ENCODE peak calls at places on chromosomes 16 and 17, in six cellular contexts. C is cardiac muscle cell, T is spleen, E is heart right ventricle, R is A549, O is epithelial cell of esophagus. N is an unnamed sample.

GRCh38 chr16:76946879-76947278 is 244.1 kb upstream of the MON1B start:
- DNase-seq in C (peak), T (no peak), E (no peak), R (peak), O (peak), N (no peak)

GRCh38 chr16:81632392-81633146 is 146.5 kb upstream of the PLCG2 start:
- DNase-seq in C (peak), T (peak), E (no peak), R (peak), O (peak), N (no peak)

GRCh38 chr17:49703557-49704277 is 4.0 kb downstream of the SLC35B1 start:
- DNase-seq in C (peak), T (peak), E (no peak), R (peak), O (peak), N (no peak)

GRCh38 chr17:28346746-28347246 is 10.5 kb downstream of the POLDIP2 start:
- DNase-seq in C (no peak), T (no peak), E (no peak), R (no peak), O (no peak), N (no peak)

GRCh38 chr17:76405967-76406647 is 21.7 kb downstream of the SPHK1 start:
- DNase-seq in C (no peak), T (peak), E (peak), R (no peak), O (no peak), N (no peak)

GRCh38 chr17:10745231-10745630 is 15.4 kb upstream of the TMEM220 start:
- DNase-seq in C (peak), T (no peak), E (no peak), R (no peak), O (peak), N (no peak)

GRCh38 chr17:31754239-31754945 is 104.7 kb downstream of the COPRS start:
- DNase-seq in C (peak), T (no peak), E (no peak), R (no peak), O (peak), N (no peak)

GRCh38 chr16:25311950-25312349 is 54.3 kb upstream of the ZKSCAN2 start:
- DNase-seq in C (no peak), T (no peak), E (no peak), R (no peak), O (no peak), N (no peak)

GRCh38 chr17:35499548-35499947 is 37.9 kb downstream of the SLFN12L start:
- DNase-seq in C (no peak), T (no peak), E (no peak), R (no peak), O (no peak), N (no peak)

GRCh38 chr17:13031718-13032350 is 14.0 kb upstream of the ELAC2 start:
- DNase-seq in C (peak), T (peak), E (peak), R (peak), O (peak), N (peak)

GRCh38 chr17:61758430-61758829 is 104.9 kb downstream of the BRIP1 start:
- DNase-seq in C (no peak), T (no peak), E (no peak), R (no peak), O (no peak), N (no peak)

GRCh38 chr16:49698931-49699715 is 156.8 kb downstream of the ZNF423 start:
- DNase-seq in C (peak), T (no peak), E (peak), R (no peak), O (no peak), N (no peak)

GRCh38 chr17:75773121-75773807 is 8.3 kb upstream of the GALK1 start:
- DNase-seq in C (no peak), T (peak), E (no peak), R (no peak), O (no peak), N (no peak)

GRCh38 chr17:29143894-29144293 is 36.3 kb downstream of the MYO18A start:
- DNase-seq in C (no peak), T (no peak), E (no peak), R (peak), O (no peak), N (no peak)

GRCh38 chr16:78596996-78597422 is 497.6 kb downstream of the WWOX start:
- DNase-seq in C (no peak), T (no peak), E (no peak), R (no peak), O (no peak), N (no peak)

GRCh38 chr17:76371656-76372628 is 12.5 kb upstream of the SPHK1 start:
- DNase-seq in C (peak), T (no peak), E (no peak), R (no peak), O (peak), N (no peak)

GRCh38 chr17:40888321-40888720 is 3.3 kb upstream of the KRT20 start:
- DNase-seq in C (no peak), T (no peak), E (no peak), R (no peak), O (no peak), N (no peak)

GRCh38 chr17:47703191-47703591 is 9.2 kb downstream of the TBKBP1 start:
- DNase-seq in C (no peak), T (peak), E (no peak), R (no peak), O (no peak), N (peak)

GRCh38 chr16:52548261-52549010 is 1.5 kb upstream of the TOX3 start:
- DNase-seq in C (no peak), T (no peak), E (no peak), R (no peak), O (no peak), N (peak)

GRCh38 chr16:70483426-70483825 is 29.0 kb downstream of the FCSK start:
- DNase-seq in C (no peak), T (no peak), E (no peak), R (no peak), O (no peak), N (no peak)

GRCh38 chr17:46108550-46109110 is 84.6 kb downstream of the KANSL1 start:
- DNase-seq in C (no peak), T (no peak), E (no peak), R (no peak), O (peak), N (no peak)

GRCh38 chr16:28219283-28219682 is 7.5 kb upstream of the XPO6 start:
- DNase-seq in C (no peak), T (no peak), E (no peak), R (no peak), O (no peak), N (no peak)

GRCh38 chr16:67294927-67295326 is 15.6 kb downstream of the PLEKHG4 start:
- DNase-seq in C (peak), T (no peak), E (no peak), R (no peak), O (no peak), N (no peak)

GRCh38 chr16:73066927-73067670 is 19.2 kb upstream of the ZFHX3 start:
- DNase-seq in C (peak), T (no peak), E (no peak), R (no peak), O (peak), N (no peak)

GRCh38 chr17:5241861-5242671 is 7.4 kb upstream of the SCIMP start:
- DNase-seq in C (no peak), T (peak), E (no peak), R (no peak), O (peak), N (peak)

GRCh38 chr17:69710926-69711325 is 296.4 kb downstream of the MAP2K6 start:
- DNase-seq in C (no peak), T (no peak), E (no peak), R (no peak), O (peak), N (no peak)

GRCh38 chr17:81706232-81706611 is 3.1 kb downstream of the MRPL12 start:
- DNase-seq in C (no peak), T (peak), E (no peak), R (no peak), O (no peak), N (no peak)

GRCh38 chr16:85206472-85207356 is 94.4 kb upstream of the CIBAR2 start:
- DNase-seq in C (peak), T (peak), E (peak), R (no peak), O (no peak), N (no peak)

GRCh38 chr16:324451-325334 is 27.8 kb downstream of the AXIN1 start:
- DNase-seq in C (no peak), T (peak), E (no peak), R (no peak), O (peak), N (peak)

GRCh38 chr16:88344411-88345030 is 38.2 kb upstream of the ZNF469 start:
- DNase-seq in C (no peak), T (no peak), E (no peak), R (no peak), O (no peak), N (no peak)

GRCh38 chr16:82295306-82296201 is 125.5 kb upstream of the MPHOSPH6 start:
- DNase-seq in C (no peak), T (no peak), E (no peak), R (no peak), O (no peak), N (no peak)

GRCh38 chr16:81912395-81912794 is 98.9 kb downstream of the SDR42E1 start:
- DNase-seq in C (no peak), T (no peak), E (no peak), R (no peak), O (no peak), N (no peak)

GRCh38 chr17:15999141-15999973 is at the start of the genes TTC19 and ZSWIM7:
- DNase-seq in C (peak), T (peak), E (peak), R (peak), O (peak), N (peak)
- TF ChIP-seq CTCF in C (no peak), T (no peak), E (no peak), R (no peak), O (no peak), N (peak)

GRCh38 chr16:1330260-1330914 is 3.1 kb upstream of the BAIAP3 start:
- DNase-seq in C (no peak), T (no peak), E (no peak), R (no peak), O (no peak), N (no peak)
- TF ChIP-seq CTCF in C (peak), T (no peak), E (peak), R (peak), O (peak), N (peak)

GRCh38 chr17:78351449-78352006 is 8.3 kb downstream of the SOCS3 start:
- DNase-seq in C (peak), T (peak), E (peak), R (no peak), O (peak), N (no peak)

GRCh38 chr17:78347453-78347852 is 12.4 kb downstream of the SOCS3 start:
- DNase-seq in C (no peak), T (no peak), E (no peak), R (no peak), O (no peak), N (no peak)

GRCh38 chr17:78348055-78348745 is 11.7 kb downstream of the SOCS3 start:
- DNase-seq in C (no peak), T (no peak), E (no peak), R (no peak), O (no peak), N (no peak)

GRCh38 chr17:78346605-78347250 is 13.1 kb downstream of the SOCS3 start:
- DNase-seq in C (no peak), T (no peak), E (no peak), R (no peak), O (peak), N (no peak)

DNA sequence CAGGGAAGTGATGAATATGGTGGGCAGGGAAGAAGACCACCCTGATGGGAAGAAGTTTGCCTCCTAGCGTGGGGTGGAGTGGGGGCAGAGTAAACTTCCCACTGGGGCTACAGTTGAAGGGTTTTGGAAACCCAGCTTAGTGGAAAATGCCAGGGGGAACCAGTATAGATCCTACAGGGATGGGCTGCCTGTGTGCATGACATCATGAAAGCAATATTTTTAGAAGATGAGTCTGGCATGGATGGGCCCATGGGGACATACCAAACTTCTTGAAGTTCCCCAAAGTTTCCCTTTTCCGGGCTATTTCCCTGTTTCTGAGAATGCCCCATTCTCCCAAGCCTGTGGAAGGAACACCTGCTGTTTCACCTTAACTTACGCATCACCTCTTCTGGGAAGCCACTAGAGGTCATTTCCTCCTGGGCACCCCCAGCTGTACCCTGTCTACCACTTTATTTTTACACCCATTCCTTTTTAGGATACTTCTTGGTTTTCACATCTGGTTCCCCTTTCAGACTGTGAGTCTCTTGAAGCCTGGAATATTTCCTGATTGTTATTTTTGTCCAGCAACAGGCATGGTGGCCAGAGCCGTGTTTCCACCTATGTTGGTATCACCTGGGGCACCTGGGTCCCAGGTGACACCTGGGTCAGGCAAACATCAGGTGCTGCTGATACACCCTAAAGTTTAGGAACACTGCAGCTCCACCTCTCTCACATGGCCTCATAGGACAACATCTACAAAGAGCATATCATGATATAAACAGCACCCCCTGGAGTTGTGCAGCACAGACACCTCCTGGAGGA is 9.8 kb downstream of the SOCS3 start:
- DNase-seq in C (no peak), T (no peak), E (no peak), R (no peak), O (no peak), N (no peak)
- TF ChIP-seq CTCF in C (no peak), T (no peak), E (no peak), R (peak), O (no peak), N (no peak)

GRCh38 chr16:26981266-26981938 is 85.3 kb upstream of the C16orf82 start:
- DNase-seq in C (peak), T (no peak), E (no peak), R (no peak), O (no peak), N (no peak)
- TF ChIP-seq CTCF in C (no peak), T (no peak), E (no peak), R (no peak), O (no peak), N (no peak)

DNA sequence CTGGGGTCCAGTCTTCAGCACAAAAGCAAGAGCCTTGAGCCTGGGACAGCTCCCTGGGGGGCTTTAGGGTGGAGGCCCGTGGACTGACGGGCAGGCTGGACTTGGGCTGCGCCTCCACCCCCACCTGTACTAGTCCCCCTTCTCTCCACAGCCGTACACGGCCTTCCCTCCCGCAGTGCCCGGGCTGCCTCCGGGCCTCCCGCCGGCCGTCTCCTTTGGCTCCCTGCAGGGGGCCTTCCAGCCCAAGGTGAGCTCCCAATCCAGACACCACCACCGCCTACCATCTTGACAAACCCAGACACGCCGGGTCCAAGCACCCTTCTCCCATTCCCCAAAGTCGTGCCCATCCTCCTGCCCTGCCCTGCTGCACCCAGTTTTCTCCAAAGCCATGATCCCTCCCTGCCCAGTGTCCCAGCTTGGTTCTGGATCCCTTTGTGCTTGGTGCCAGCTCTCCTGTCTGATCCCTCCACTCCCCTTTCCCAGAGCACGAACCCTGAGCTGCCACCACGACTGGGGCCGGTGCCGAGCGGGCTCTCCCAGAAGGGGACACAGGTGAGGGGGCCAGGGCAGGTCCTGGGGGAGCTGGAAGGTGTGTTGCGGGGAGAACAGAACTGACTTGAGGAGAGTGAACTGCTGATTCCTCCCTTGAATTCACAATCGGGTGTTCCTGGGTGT is 7.1 kb downstream of the FBRS start:
- DNase-seq in C (no peak), T (no peak), E (no peak), R (no peak), O (no peak), N (no peak)
- TF ChIP-seq CTCF in C (no peak), T (no peak), E (no peak), R (no peak), O (no peak), N (no peak)

GRCh38 chr16:56041556-56042140 is 149.6 kb upstream of the GNAO1 start:
- DNase-seq in C (no peak), T (no peak), E (peak), R (peak), O (peak), N (peak)
- TF ChIP-seq CTCF in C (no peak), T (no peak), E (peak), R (no peak), O (peak), N (peak)